ENCODE peak calls at places on chromosomes 5 and 9, in five cellular contexts. K is neuronal stem cell, I is GM12878, C is fibroblast of lung, G is astrocyte. H is an unnamed sample.
A peak's percentile ranks its signal among the peaks of the same experiment; 100 is the strongest.

GRCh38 chr9:101574773-101575333 is 19.9 kb downstream of the PPP3R2 start:
- DNase-seq in K (no peak), I (no peak), C (peak; percentile 5), G (no peak), H (no peak)

GRCh38 chr9:35105126-35105525 is 2.2 kb upstream of the STOML2 start:
- DNase-seq in K (no peak), I (no peak), C (no peak), G (no peak), H (no peak)

GRCh38 chr5:180035532-180035931 is 36.0 kb downstream of the RNF130 start:
- DNase-seq in K (no peak), I (no peak), C (no peak), G (no peak), H (no peak)

GRCh38 chr5:107900721-107901120 is 230.0 kb upstream of the EFNA5 start:
- DNase-seq in K (no peak), I (no peak), C (no peak), G (no peak), H (no peak)

GRCh38 chr9:33151007-33151557 is 16.1 kb downstream of the B4GALT1 start:
- DNase-seq in K (no peak), I (no peak), C (peak; percentile 97), G (peak; percentile 98), H (peak; percentile 93)

GRCh38 chr5:16456103-16456832 is 9.3 kb downstream of the ZNF622 start:
- DNase-seq in K (peak; percentile 76), I (no peak), C (peak; percentile 84), G (peak; percentile 72), H (peak; percentile 78)

GRCh38 chr9:77163889-77164288 is 13.4 kb upstream of the VPS13A start:
- DNase-seq in K (no peak), I (no peak), C (peak; percentile 86), G (peak; percentile 20), H (peak; percentile 66)

GRCh38 chr5:137146402-137146889 is 352.7 kb downstream of the SPOCK1 start:
- DNase-seq in K (no peak), I (no peak), C (peak; percentile 93), G (peak; percentile 99), H (no peak)

GRCh38 chr9:347667-348292 is 133.1 kb downstream of the DOCK8 start:
- DNase-seq in K (peak; percentile 5), I (no peak), C (peak; percentile 30), G (peak; percentile 17), H (peak; percentile 18)

DNA sequence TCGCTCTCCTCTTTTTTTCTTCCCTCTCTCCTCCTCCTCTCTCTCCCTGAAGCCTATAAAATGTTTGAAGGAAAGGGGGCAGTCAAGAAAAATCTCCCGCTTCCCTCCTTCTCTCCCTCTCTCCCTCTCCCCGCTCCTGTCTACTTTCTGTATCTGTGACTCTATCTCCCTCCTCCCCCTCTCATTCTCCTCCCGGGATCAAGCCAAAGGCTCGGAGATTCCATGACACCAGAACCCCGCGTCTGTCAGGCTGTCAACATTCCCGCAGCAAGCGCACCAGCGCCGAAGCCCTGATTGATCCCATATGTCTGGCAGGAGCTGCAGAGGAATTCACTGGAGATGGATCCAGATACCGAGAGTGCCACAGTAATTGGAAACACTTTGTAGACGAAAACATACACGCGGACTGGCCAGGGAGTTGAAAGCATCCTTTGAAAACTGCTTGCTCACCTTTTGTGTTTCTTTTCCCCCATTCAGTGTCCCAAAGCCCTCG is 268 bp upstream of the SVEP1 start:
- DNase-seq in K (peak; percentile 45), I (no peak), C (peak; percentile 66), G (peak; percentile 52), H (no peak)
- H3K27ac ChIP-seq in K (no peak overlapping the region), I (no peak overlapping the region), C (peak overlapping the region; percentile 86), G (no peak overlapping the region), H (peak overlapping the region; percentile 51)

GRCh38 chr9:128163027-128163515 is 3.0 kb downstream of the BBLN start:
- DNase-seq in K (no peak), I (no peak), C (no peak), G (no peak), H (no peak)

GRCh38 chr9:128159784-128160602 is at the start of gene BBLN:
- DNase-seq in K (peak; percentile 95), I (peak; percentile 50), C (peak; percentile 89), G (peak; percentile 60), H (peak; percentile 18)

GRCh38 chr9:128159073-128159783 is 837 bp upstream of the BBLN start:
- DNase-seq in K (no peak), I (peak; percentile 37), C (no peak), G (no peak), H (no peak)

GRCh38 chr9:128162215-128163026 is 2.4 kb downstream of the BBLN start:
- DNase-seq in K (no peak), I (no peak), C (peak; percentile 17), G (no peak), H (no peak)

DNA sequence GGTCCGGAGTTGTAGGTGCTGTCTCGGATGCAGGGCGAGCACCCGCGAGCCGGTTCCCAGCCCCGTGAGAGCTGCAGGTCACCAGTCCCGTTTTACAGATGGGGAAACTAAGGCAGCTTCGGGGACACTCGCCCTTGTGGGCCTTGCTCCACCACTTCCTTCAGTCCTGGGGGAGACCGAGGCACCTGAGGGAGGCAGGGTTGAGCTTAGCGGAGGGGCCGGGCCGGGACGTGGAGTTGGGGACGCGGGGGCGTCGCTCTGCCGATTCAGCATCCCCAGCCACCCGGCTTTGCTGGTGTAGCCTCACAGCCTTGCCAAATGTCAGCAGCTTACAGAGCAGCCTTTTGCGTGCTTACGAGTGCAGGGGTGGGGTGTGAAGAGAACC is 530 bp downstream of the BBLN start:
- DNase-seq in K (no peak), I (no peak), C (no peak), G (no peak), H (no peak)
- H3K9ac ChIP-seq in K (peak overlapping the region; percentile 97), I (peak overlapping the region; percentile 88), C (peak overlapping the region; percentile 73), G (peak overlapping the region; percentile 92), H (peak overlapping the region; percentile 81)

GRCh38 chr9:113873446-113873845 is 2.7 kb upstream of the ZNF618 start:
- DNase-seq in K (no peak), I (no peak), C (no peak), G (no peak), H (no peak)
- H3K27ac ChIP-seq in K (no peak overlapping the region), I (no peak overlapping the region), C (no peak overlapping the region), G (no peak overlapping the region), H (no peak overlapping the region)

GRCh38 chr5:177332031-177332895 is 19.2 kb downstream of the LMAN2 start:
- DNase-seq in K (no peak), I (no peak), C (no peak), G (no peak), H (no peak)
- H3K9ac ChIP-seq in K (peak overlapping the region; percentile 55), I (no peak overlapping the region), C (no peak overlapping the region), G (no peak overlapping the region), H (no peak overlapping the region)

DNA sequence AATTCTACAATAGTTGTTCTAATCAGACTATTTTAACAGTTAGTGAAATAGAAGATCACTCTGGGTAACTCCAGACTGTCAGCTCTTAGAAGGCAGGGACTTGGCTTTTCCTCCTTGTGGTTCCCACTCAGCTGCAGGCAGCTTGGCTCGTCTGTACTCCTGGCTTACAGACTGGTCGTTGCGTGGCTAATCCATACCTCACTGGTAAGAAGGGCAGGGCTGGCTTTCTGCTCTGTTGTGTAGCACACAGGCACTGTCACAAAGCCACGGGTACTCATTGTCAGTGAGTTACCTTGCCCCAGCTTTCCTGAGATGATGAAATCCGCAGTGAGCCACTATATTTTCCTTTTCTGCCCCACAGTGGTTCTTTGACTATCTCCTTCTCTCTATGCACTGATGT is 1.8 kb upstream of the PRLR start:
- DNase-seq in K (no peak), I (no peak), C (no peak), G (no peak), H (no peak)
- H3K27ac ChIP-seq in K (no peak overlapping the region), I (no peak overlapping the region), C (no peak overlapping the region), G (no peak overlapping the region), H (no peak overlapping the region)

DNA sequence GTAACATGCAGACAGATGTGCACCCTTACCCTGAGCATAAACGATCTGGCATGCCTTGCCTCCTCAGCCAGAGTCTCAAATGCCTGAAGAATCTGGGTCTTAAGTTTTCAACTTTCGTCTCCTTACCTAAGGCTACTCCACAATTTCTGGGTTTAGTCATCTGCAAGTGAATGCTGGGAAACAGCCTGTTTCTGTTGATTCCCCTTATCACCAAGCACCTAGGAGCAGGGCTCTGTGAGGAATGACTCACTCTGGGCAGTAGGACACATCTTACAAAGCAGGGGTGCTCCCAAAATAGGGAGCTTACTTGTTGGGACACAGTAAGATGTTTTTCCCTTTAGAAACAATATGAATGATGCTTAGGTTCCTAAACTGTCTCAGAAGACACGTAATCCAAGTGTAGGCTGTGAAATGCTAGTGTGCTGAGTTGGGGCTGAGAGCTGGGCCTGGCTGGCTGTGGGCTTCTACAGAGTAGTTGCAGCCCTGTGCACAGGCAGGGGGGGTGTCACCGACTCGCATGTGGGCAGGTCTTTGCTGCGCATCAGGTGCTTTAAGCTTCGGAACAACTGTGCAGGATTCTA is 58.0 kb downstream of the DAP start:
- DNase-seq in K (no peak), I (no peak), C (peak; percentile 49), G (peak; percentile 79), H (no peak)
- H3K9ac ChIP-seq in K (no peak overlapping the region), I (no peak overlapping the region), C (no peak overlapping the region), G (peak overlapping the region; percentile 58), H (no peak overlapping the region)

GRCh38 chr9:71681104-71681707 is 87.1 kb downstream of the CEMIP2 start:
- DNase-seq in K (no peak), I (no peak), C (peak; percentile 26), G (peak; percentile 39), H (no peak)
- H3K27ac ChIP-seq in K (no peak overlapping the region), I (no peak overlapping the region), C (peak overlapping the region; percentile 54), G (peak overlapping the region; percentile 75), H (no peak overlapping the region)

GRCh38 chr9:97500765-97501176 is 695 bp upstream of the TMOD1 start:
- DNase-seq in K (no peak), I (no peak), C (no peak), G (no peak), H (no peak)

GRCh38 chr9:97502984-97503861 is 1.8 kb downstream of the TMOD1 start:
- DNase-seq in K (no peak), I (no peak), C (no peak), G (no peak), H (no peak)

GRCh38 chr9:97501177-97501971 is at the start of gene TMOD1:
- DNase-seq in K (peak; percentile 37), I (no peak), C (peak; percentile 20), G (peak; percentile 6), H (no peak)

GRCh38 chr9:97502222-97502983 is 937 bp downstream of the TMOD1 start:
- DNase-seq in K (peak; percentile 24), I (no peak), C (no peak), G (no peak), H (no peak)

GRCh38 chr9:97501972-97502221 is 431 bp downstream of the TMOD1 start:
- DNase-seq in K (no peak), I (no peak), C (no peak), G (no peak), H (no peak)
- H3K9ac ChIP-seq in K (no peak overlapping the region), I (peak overlapping the region; percentile 78), C (no peak overlapping the region), G (no peak overlapping the region), H (no peak overlapping the region)